ENCODE peak calls at places on chromosomes 12 and 14, in six cellular contexts. X is tibial nerve, S is endothelial cell of umbilical vein, I is A549, N is ovary, B is stomach. A is an unnamed sample.

GRCh38 chr12:27305673-27306504 is 26.7 kb upstream of the BMAL2 start:
- DNase-seq in X (no peak), S (peak; percentile 64), I (peak; percentile 15), N (no peak), B (no peak), A (peak; percentile 77)

GRCh38 chr12:131528144-131528543 is 182.7 kb upstream of the SFSWAP start:
- DNase-seq in X (no peak), S (no peak), I (no peak), N (no peak), B (no peak), A (no peak)

GRCh38 chr12:24948816-24949722 is at the start of gene BCAT1:
- DNase-seq in X (peak; percentile 46), S (peak; percentile 88), I (peak; percentile 65), N (peak; percentile 84), B (peak; percentile 64), A (peak; percentile 98)

GRCh38 chr12:125346361-125346760 is 281.1 kb downstream of the AACS start:
- DNase-seq in X (no peak), S (no peak), I (no peak), N (no peak), B (no peak), A (peak; percentile 11)

GRCh38 chr12:128786741-128787391 is 36.9 kb downstream of the SLC15A4 start:
- DNase-seq in X (no peak), S (no peak), I (no peak), N (no peak), B (no peak), A (no peak)

GRCh38 chr12:6975297-6976032 is 4.8 kb downstream of the EMG1 start:
- DNase-seq in X (no peak), S (no peak), I (no peak), N (peak; percentile 2), B (no peak), A (no peak)

GRCh38 chr12:53200458-53201169 is 6.4 kb downstream of the ITGB7 start:
- DNase-seq in X (no peak), S (no peak), I (no peak), N (no peak), B (no peak), A (no peak)

GRCh38 chr12:123382684-123383083 is 1.2 kb upstream of the KMT5A start:
- DNase-seq in X (no peak), S (no peak), I (no peak), N (no peak), B (no peak), A (no peak)

GRCh38 chr12:95083471-95083870 is 10.1 kb upstream of the NR2C1 start:
- DNase-seq in X (no peak), S (no peak), I (no peak), N (no peak), B (no peak), A (no peak)

GRCh38 chr12:122862872-122863701 is 27.8 kb downstream of the HIP1R start:
- DNase-seq in X (no peak), S (no peak), I (no peak), N (peak; percentile 36), B (peak; percentile 77), A (no peak)

GRCh38 chr12:107319536-107320030 is 226.2 kb upstream of the CRY1 start:
- DNase-seq in X (no peak), S (no peak), I (no peak), N (no peak), B (no peak), A (peak; percentile 53)

GRCh38 chr12:69898236-69898635 is 73.2 kb downstream of the MYRFL start:
- DNase-seq in X (no peak), S (no peak), I (no peak), N (no peak), B (no peak), A (no peak)

GRCh38 chr12:52779914-52780313 is 2.8 kb upstream of the KRT76 start:
- DNase-seq in X (no peak), S (no peak), I (no peak), N (no peak), B (no peak), A (no peak)

GRCh38 chr12:110750784-110751461 is 8.2 kb upstream of the PPP1CC start:
- DNase-seq in X (no peak), S (no peak), I (no peak), N (no peak), B (no peak), A (no peak)

GRCh38 chr12:48451372-48451771 is 21.0 kb upstream of the ANP32D start:
- DNase-seq in X (no peak), S (no peak), I (no peak), N (no peak), B (no peak), A (no peak)

GRCh38 chr14:24814944-24815343 is 181.0 kb upstream of the GZMB start:
- DNase-seq in X (no peak), S (no peak), I (no peak), N (no peak), B (no peak), A (no peak)

GRCh38 chr14:73873660-73874059 is 13.0 kb upstream of the ZNF410 start:
- DNase-seq in X (no peak), S (no peak), I (no peak), N (no peak), B (no peak), A (no peak)

GRCh38 chr12:57611116-57611809 is at the start of gene ARHGEF25:
- DNase-seq in X (peak; percentile 49), S (peak; percentile 24), I (peak; percentile 84), N (peak; percentile 87), B (peak; percentile 53), A (no peak)
- TF ChIP-seq POLR2A in X (peak; percentile 52), S (peak; percentile 56), I (peak; percentile 66), N (peak; percentile 51), B (no peak), A (no peak)

DNA sequence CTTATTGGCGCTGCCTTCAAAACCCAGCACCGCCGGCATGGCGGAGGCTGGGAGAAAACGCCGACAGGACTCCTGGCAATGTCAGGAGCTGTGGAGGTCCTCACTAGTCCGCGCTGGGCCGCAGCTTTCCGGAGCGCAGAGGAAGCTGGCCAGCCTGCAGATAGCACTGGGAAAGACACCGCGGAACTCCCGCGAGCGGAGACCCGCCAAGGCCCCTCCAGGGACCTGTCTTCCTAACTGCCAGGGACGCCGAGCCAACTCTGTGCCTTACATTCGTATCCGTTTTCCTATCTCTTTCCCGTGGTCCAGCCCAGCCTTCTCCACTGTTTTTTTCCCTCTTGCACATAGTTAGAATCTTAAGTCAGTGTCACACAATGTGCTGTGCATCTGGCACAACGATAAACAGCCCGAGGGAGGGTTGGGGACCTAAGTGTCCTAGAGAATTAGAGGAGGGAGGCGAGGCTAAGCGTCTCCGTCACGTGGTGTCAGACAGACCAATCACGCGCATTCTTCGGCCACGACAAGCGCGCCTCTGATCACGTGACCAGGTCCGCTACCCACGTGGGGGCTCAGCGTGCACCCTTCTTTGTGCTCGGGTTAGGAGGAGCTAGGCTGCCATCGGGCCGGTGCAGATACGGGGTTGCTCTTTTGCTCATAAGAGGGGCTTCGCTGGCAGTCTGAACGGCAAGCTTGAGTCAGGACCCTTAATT is at the start of the genes APEX1 and OSGEP:
- DNase-seq in X (peak; percentile 97), S (peak; percentile 99), I (peak; percentile 98), N (peak; percentile 98), B (peak; percentile 98), A (peak; percentile 99)
- TF ChIP-seq POLR2A in X (peak; percentile 87), S (peak; percentile 78), I (peak; percentile 75), N (peak; percentile 39), B (peak; percentile 3), A (peak; percentile 74)

GRCh38 chr12:54287316-54288157 is 7.0 kb downstream of the HNRNPA1 start:
- DNase-seq in X (no peak), S (no peak), I (no peak), N (no peak), B (no peak), A (peak; percentile 54)

GRCh38 chr12:54285150-54286041 is 4.9 kb downstream of the HNRNPA1 start:
- DNase-seq in X (no peak), S (no peak), I (no peak), N (no peak), B (no peak), A (peak; percentile 32)

GRCh38 chr12:54282949-54283593 is 2.5 kb downstream of the HNRNPA1 start:
- DNase-seq in X (no peak), S (no peak), I (no peak), N (no peak), B (no peak), A (peak; percentile 52)

GRCh38 chr12:54280401-54281260 is at the start of gene HNRNPA1:
- DNase-seq in X (peak; percentile 94), S (peak; percentile 100), I (peak; percentile 99), N (peak; percentile 93), B (peak; percentile 96), A (peak; percentile 100)

GRCh38 chr12:54286042-54286931 is 5.8 kb downstream of the HNRNPA1 start:
- DNase-seq in X (no peak), S (no peak), I (no peak), N (no peak), B (no peak), A (peak; percentile 44)
- TF ChIP-seq POLR2A in X (no peak), S (peak; percentile 41), I (no peak), N (no peak), B (no peak), A (no peak)

GRCh38 chr12:112013601-112014402 is 576 bp downstream of the ERP29 start:
- DNase-seq in X (no peak), S (peak; percentile 82), I (peak; percentile 44), N (peak; percentile 66), B (peak; percentile 73), A (peak; percentile 95)
- TF ChIP-seq POLR2A in X (no peak), S (peak; percentile 74), I (peak; percentile 55), N (no peak), B (peak; percentile 22), A (peak; percentile 71)

A was measured in NB4.